ENCODE peak calls at places on chromosome 11, in five cellular contexts. D is AG10803; F is stimulated activated CD4-positive, alpha-beta T cell treated with anti-CD3 and anti-CD28 coated beads, Interleukin-2, amount 100 ng/mL, for 4 hours; S is activated B cell treated with CpG ODN at 0.5 μM for 24 hours; G is NCI-H2171 treated with DMSO at 0.1 percent for 48 hours. T is an unnamed sample.
A peak's percentile ranks its signal among the peaks of the same experiment; 100 is the strongest.

GRCh38 chr11:75238595-75239245 is 1.9 kb upstream of the TPBGL start:
- DNase-seq in G (no peak), F (no peak), D (no peak), S (no peak), T (no peak)

GRCh38 chr11:108734956-108735559 is 70.2 kb downstream of the DDX10 start:
- DNase-seq in D (no peak), S (no peak), F (no peak), G (no peak), T (no peak)

GRCh38 chr11:26827567-26828037 is 105.7 kb upstream of the SLC5A12 start:
- DNase-seq in G (no peak), S (no peak), D (peak; percentile 55), F (no peak), T (no peak)

GRCh38 chr11:70105755-70106571 is 27.8 kb downstream of the ANO1 start:
- DNase-seq in F (no peak), G (no peak), S (no peak), D (no peak), T (no peak)

GRCh38 chr11:75558939-75559843 is 2.9 kb upstream of the SERPINH1 start:
- DNase-seq in F (no peak), D (peak; percentile 87), G (no peak), S (no peak), T (no peak)

GRCh38 chr11:26283852-26284421 is 48.0 kb upstream of the ANO3 start:
- DNase-seq in S (no peak), F (no peak), D (no peak), G (no peak), T (no peak)

GRCh38 chr11:113534625-113535024 is 59.4 kb upstream of the DRD2 start:
- DNase-seq in G (no peak), D (no peak), F (no peak), S (no peak), T (no peak)

GRCh38 chr11:12174145-12175143 is 64.1 kb downstream of the MICAL2 start:
- DNase-seq in D (peak; percentile 52), G (no peak), S (no peak), F (no peak), T (no peak)

GRCh38 chr11:75996523-75997272 is 181.7 kb downstream of the UVRAG start:
- DNase-seq in G (no peak), F (no peak), D (peak; percentile 15), S (no peak), T (no peak)

GRCh38 chr11:64313491-64314145 is 3.7 kb downstream of the TRMT112 start:
- DNase-seq in S (no peak), F (no peak), D (peak; percentile 56), G (no peak), T (no peak)

GRCh38 chr11:95135880-95136279 is 46.2 kb downstream of the ENDOD1 start:
- DNase-seq in F (no peak), S (no peak), D (no peak), G (no peak), T (no peak)

GRCh38 chr11:96061730-96062524 is 138.0 kb upstream of the MTMR2 start:
- DNase-seq in D (no peak), G (peak; percentile 14), S (no peak), F (peak; percentile 49), T (no peak)

GRCh38 chr11:65870706-65871681 is 1.6 kb downstream of the EFEMP2 start:
- DNase-seq in S (no peak), F (no peak), D (peak; percentile 29), G (no peak), T (no peak)

GRCh38 chr11:65366340-65366773 is 11.8 kb downstream of the TIGD3 start:
- DNase-seq in F (no peak), G (peak; percentile 94), S (no peak), D (peak; percentile 85), T (no peak)

GRCh38 chr11:86595401-86595800 is 77.0 kb downstream of the ME3 start:
- DNase-seq in S (no peak), D (no peak), G (no peak), F (no peak), T (no peak)

GRCh38 chr11:126284829-126285228 is 1.9 kb downstream of the TIRAP start:
- DNase-seq in G (peak; percentile 23), S (peak; percentile 29), F (peak; percentile 83), D (peak; percentile 87), T (peak; percentile 48)

GRCh38 chr11:134800826-134801225 is 388.8 kb upstream of the B3GAT1 start:
- DNase-seq in D (no peak), G (no peak), F (no peak), S (no peak), T (no peak)

GRCh38 chr11:6927030-6927617 is 898 bp downstream of the ZNF215 start:
- DNase-seq in G (peak; percentile 0), S (no peak), F (no peak), D (no peak), T (no peak)

GRCh38 chr11:87374206-87374793 is 336.6 kb downstream of the TMEM135 start:
- DNase-seq in S (no peak), D (peak; percentile 10), G (no peak), F (no peak), T (no peak)

GRCh38 chr11:12201016-12201985 is 90.9 kb downstream of the MICAL2 start:
- DNase-seq in S (no peak), G (no peak), D (peak; percentile 97), F (no peak), T (no peak)

GRCh38 chr11:120121914-120122473 is 15.9 kb downstream of the TRIM29 start:
- DNase-seq in D (no peak), G (no peak), F (no peak), S (no peak), T (no peak)

GRCh38 chr11:122198291-122198983 is 82.4 kb upstream of the BLID start:
- DNase-seq in G (no peak), D (no peak), S (no peak), F (no peak), T (no peak)

GRCh38 chr11:14364322-14364721 is 5.3 kb upstream of the RRAS2 start:
- DNase-seq in S (no peak), D (no peak), F (no peak), G (no peak), T (no peak)

T was measured in CD8-positive, alpha-beta memory T cell.